ENCODE peak calls at places on chromosomes 5 and 9, in nine cellular contexts. One of them, this sample, is unnamed.

GRCh38 chr5:80153586-80154126 is 102.2 kb downstream of the SERINC5 start:
- DNase-seq in IMR-90: no peak
- DNase-seq in dorsolateral prefrontal cortex: peak
- DNase-seq in coronary artery: no peak
- DNase-seq in mammary epithelial cell: peak
- DNase-seq in HepG2: peak
- DNase-seq in foreskin fibroblast: no peak
- DNase-seq in CD4-positive, alpha-beta T cell: peak
- DNase-seq in lower leg skin: peak
- DNase-seq in this sample: no peak

GRCh38 chr5:8333977-8334376 is 465.0 kb downstream of the MTRR start:
- DNase-seq in IMR-90: no peak
- DNase-seq in dorsolateral prefrontal cortex: no peak
- DNase-seq in coronary artery: no peak
- DNase-seq in mammary epithelial cell: no peak
- DNase-seq in HepG2: no peak
- DNase-seq in foreskin fibroblast: no peak
- DNase-seq in CD4-positive, alpha-beta T cell: no peak
- DNase-seq in lower leg skin: no peak
- DNase-seq in this sample: no peak

GRCh38 chr9:129826344-129826743 is 2.4 kb upstream of the TOR1A start:
- DNase-seq in IMR-90: no peak
- DNase-seq in dorsolateral prefrontal cortex: no peak
- DNase-seq in coronary artery: no peak
- DNase-seq in mammary epithelial cell: no peak
- DNase-seq in HepG2: no peak
- DNase-seq in foreskin fibroblast: no peak
- DNase-seq in CD4-positive, alpha-beta T cell: no peak
- DNase-seq in lower leg skin: no peak
- DNase-seq in this sample: no peak

GRCh38 chr5:57009811-57010210 is 57.9 kb upstream of the MIER3 start:
- DNase-seq in IMR-90: no peak
- DNase-seq in dorsolateral prefrontal cortex: no peak
- DNase-seq in coronary artery: no peak
- DNase-seq in mammary epithelial cell: no peak
- DNase-seq in HepG2: no peak
- DNase-seq in foreskin fibroblast: no peak
- DNase-seq in CD4-positive, alpha-beta T cell: no peak
- DNase-seq in lower leg skin: no peak
- DNase-seq in this sample: no peak

GRCh38 chr5:135127604-135128240 is 93.7 kb upstream of the PITX1 start:
- DNase-seq in IMR-90: peak
- DNase-seq in dorsolateral prefrontal cortex: no peak
- DNase-seq in coronary artery: no peak
- DNase-seq in mammary epithelial cell: peak
- DNase-seq in HepG2: peak
- DNase-seq in foreskin fibroblast: peak
- DNase-seq in CD4-positive, alpha-beta T cell: no peak
- DNase-seq in lower leg skin: no peak
- DNase-seq in this sample: no peak

GRCh38 chr5:158609729-158610128 is 490.0 kb downstream of the EBF1 start:
- DNase-seq in IMR-90: no peak
- DNase-seq in dorsolateral prefrontal cortex: no peak
- DNase-seq in coronary artery: no peak
- DNase-seq in mammary epithelial cell: no peak
- DNase-seq in HepG2: no peak
- DNase-seq in foreskin fibroblast: peak
- DNase-seq in CD4-positive, alpha-beta T cell: no peak
- DNase-seq in lower leg skin: no peak
- DNase-seq in this sample: no peak

GRCh38 chr5:159422371-159422770 is 92.1 kb upstream of the IL12B start:
- DNase-seq in IMR-90: peak
- DNase-seq in dorsolateral prefrontal cortex: no peak
- DNase-seq in coronary artery: no peak
- DNase-seq in mammary epithelial cell: no peak
- DNase-seq in HepG2: no peak
- DNase-seq in foreskin fibroblast: no peak
- DNase-seq in CD4-positive, alpha-beta T cell: no peak
- DNase-seq in lower leg skin: no peak
- DNase-seq in this sample: no peak

GRCh38 chr5:105947461-105947860 is 1723.3 kb downstream of the EFNA5 start:
- DNase-seq in IMR-90: no peak
- DNase-seq in dorsolateral prefrontal cortex: no peak
- DNase-seq in coronary artery: no peak
- DNase-seq in mammary epithelial cell: no peak
- DNase-seq in HepG2: no peak
- DNase-seq in foreskin fibroblast: no peak
- DNase-seq in CD4-positive, alpha-beta T cell: no peak
- DNase-seq in lower leg skin: no peak
- DNase-seq in this sample: no peak

GRCh38 chr5:112685929-112686328 is 51.8 kb upstream of the APC start:
- DNase-seq in IMR-90: peak
- DNase-seq in dorsolateral prefrontal cortex: no peak
- DNase-seq in coronary artery: no peak
- DNase-seq in mammary epithelial cell: no peak
- DNase-seq in HepG2: no peak
- DNase-seq in foreskin fibroblast: no peak
- DNase-seq in CD4-positive, alpha-beta T cell: no peak
- DNase-seq in lower leg skin: no peak
- DNase-seq in this sample: no peak

GRCh38 chr9:134589748-134590147 is 51.9 kb upstream of the COL5A1 start:
- DNase-seq in IMR-90: no peak
- DNase-seq in dorsolateral prefrontal cortex: no peak
- DNase-seq in coronary artery: peak
- DNase-seq in mammary epithelial cell: no peak
- DNase-seq in HepG2: no peak
- DNase-seq in foreskin fibroblast: no peak
- DNase-seq in CD4-positive, alpha-beta T cell: no peak
- DNase-seq in lower leg skin: no peak
- DNase-seq in this sample: no peak

GRCh38 chr9:134585746-134586706 is 55.6 kb upstream of the COL5A1 start:
- DNase-seq in IMR-90: peak
- DNase-seq in dorsolateral prefrontal cortex: no peak
- DNase-seq in coronary artery: peak
- DNase-seq in mammary epithelial cell: peak
- DNase-seq in HepG2: no peak
- DNase-seq in foreskin fibroblast: peak
- DNase-seq in CD4-positive, alpha-beta T cell: no peak
- DNase-seq in lower leg skin: peak
- DNase-seq in this sample: no peak

GRCh38 chr9:134590240-134591081 is 51.1 kb upstream of the COL5A1 start:
- DNase-seq in IMR-90: no peak
- DNase-seq in dorsolateral prefrontal cortex: no peak
- DNase-seq in coronary artery: no peak
- DNase-seq in mammary epithelial cell: no peak
- DNase-seq in HepG2: peak
- DNase-seq in foreskin fibroblast: no peak
- DNase-seq in CD4-positive, alpha-beta T cell: no peak
- DNase-seq in lower leg skin: peak
- DNase-seq in this sample: no peak

DNA sequence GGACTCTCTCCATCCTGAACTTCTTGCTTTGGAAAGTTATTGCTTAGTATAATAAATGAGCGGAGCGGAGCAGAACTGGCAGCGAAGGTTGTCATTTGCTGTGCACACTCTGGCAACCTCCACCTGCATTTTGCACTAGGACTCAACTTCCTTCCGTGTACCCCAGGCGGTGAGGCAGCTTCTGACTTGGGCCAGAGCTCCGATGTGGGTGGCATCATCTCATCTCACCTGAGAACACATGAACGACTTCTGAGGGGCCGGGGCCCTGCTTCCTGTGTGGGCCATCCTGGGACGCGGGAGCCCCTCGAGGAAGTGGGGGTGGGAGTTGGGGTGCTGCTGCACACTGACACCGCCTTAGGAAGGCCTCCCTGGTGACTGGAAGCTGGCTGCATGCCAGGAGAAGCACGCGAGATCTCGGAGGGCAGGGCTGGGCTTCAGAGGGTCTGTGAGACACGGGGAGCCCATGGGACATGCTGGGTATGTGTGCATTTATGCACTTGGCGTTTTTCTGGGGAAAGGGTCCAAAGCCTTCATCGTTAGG is 56.5 kb upstream of the COL5A1 start:
- DNase-seq in IMR-90: no peak
- DNase-seq in dorsolateral prefrontal cortex: no peak
- DNase-seq in coronary artery: peak
- DNase-seq in mammary epithelial cell: no peak
- DNase-seq in HepG2: no peak
- DNase-seq in foreskin fibroblast: no peak
- DNase-seq in CD4-positive, alpha-beta T cell: no peak
- DNase-seq in lower leg skin: peak
- DNase-seq in this sample: no peak
- TF ChIP-seq CTCF in IMR-90: no peak
- TF ChIP-seq CTCF in dorsolateral prefrontal cortex: no peak
- TF ChIP-seq CTCF in coronary artery: no peak
- TF ChIP-seq CTCF in mammary epithelial cell: no peak
- TF ChIP-seq CTCF in HepG2: no peak
- TF ChIP-seq CTCF in foreskin fibroblast: no peak
- TF ChIP-seq CTCF in CD4-positive, alpha-beta T cell: no peak
- TF ChIP-seq CTCF in lower leg skin: no peak
- TF ChIP-seq CTCF in this sample: no peak

GRCh38 chr9:36416870-36417269 is 16.8 kb upstream of the RNF38 start:
- DNase-seq in IMR-90: no peak
- DNase-seq in dorsolateral prefrontal cortex: no peak
- DNase-seq in coronary artery: no peak
- DNase-seq in mammary epithelial cell: no peak
- DNase-seq in HepG2: no peak
- DNase-seq in foreskin fibroblast: no peak
- DNase-seq in CD4-positive, alpha-beta T cell: no peak
- DNase-seq in lower leg skin: peak
- DNase-seq in this sample: no peak

DNA sequence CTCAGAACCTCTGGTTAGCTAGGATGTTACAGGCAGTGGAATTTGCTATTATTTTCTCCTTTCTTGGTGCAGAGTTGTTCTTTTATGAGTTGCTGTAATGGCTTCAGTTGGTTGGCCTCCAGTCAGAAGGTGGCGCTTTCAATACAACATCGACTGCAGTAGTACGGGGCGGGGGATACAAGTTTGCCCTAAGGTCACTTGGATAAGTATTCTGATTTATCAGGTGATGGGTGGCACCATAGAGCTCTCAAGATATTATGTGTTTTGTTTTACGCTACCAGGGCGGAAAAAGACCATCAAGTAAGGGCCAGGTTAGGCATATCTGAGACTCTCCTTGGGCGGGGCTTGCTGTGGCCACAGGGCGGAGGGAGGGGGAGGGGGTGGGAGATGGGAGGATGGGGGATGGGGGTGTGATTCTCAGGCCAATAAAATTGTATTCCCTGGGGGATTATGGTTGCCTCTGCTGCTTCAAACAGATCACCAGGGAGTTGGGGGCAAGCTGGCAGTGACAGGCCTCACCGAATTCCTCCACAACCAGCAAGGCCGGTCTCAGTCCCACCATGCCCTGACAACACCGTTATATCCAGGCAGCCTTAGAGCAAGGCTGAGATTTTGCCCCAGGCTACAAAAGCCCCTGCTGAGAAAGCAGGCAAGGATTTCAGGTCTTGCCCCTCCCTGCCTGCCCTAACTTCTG is 15.9 kb upstream of the RNF38 start:
- DNase-seq in IMR-90: no peak
- DNase-seq in dorsolateral prefrontal cortex: no peak
- DNase-seq in coronary artery: no peak
- DNase-seq in mammary epithelial cell: no peak
- DNase-seq in HepG2: no peak
- DNase-seq in foreskin fibroblast: no peak
- DNase-seq in CD4-positive, alpha-beta T cell: no peak
- DNase-seq in lower leg skin: no peak
- DNase-seq in this sample: no peak
- TF ChIP-seq CTCF in IMR-90: no peak
- TF ChIP-seq CTCF in dorsolateral prefrontal cortex: no peak
- TF ChIP-seq CTCF in coronary artery: no peak
- TF ChIP-seq CTCF in mammary epithelial cell: no peak
- TF ChIP-seq CTCF in HepG2: peak
- TF ChIP-seq CTCF in foreskin fibroblast: no peak
- TF ChIP-seq CTCF in CD4-positive, alpha-beta T cell: no peak
- TF ChIP-seq CTCF in lower leg skin: no peak
- TF ChIP-seq CTCF in this sample: no peak

GRCh38 chr5:13991365-13991764 is 46.9 kb upstream of the DNAH5 start:
- DNase-seq in IMR-90: no peak
- DNase-seq in dorsolateral prefrontal cortex: no peak
- DNase-seq in coronary artery: no peak
- DNase-seq in mammary epithelial cell: no peak
- DNase-seq in HepG2: no peak
- DNase-seq in foreskin fibroblast: no peak
- DNase-seq in CD4-positive, alpha-beta T cell: no peak
- DNase-seq in lower leg skin: no peak
- DNase-seq in this sample: no peak
- TF ChIP-seq CTCF in IMR-90: no peak
- TF ChIP-seq CTCF in dorsolateral prefrontal cortex: no peak
- TF ChIP-seq CTCF in coronary artery: no peak
- TF ChIP-seq CTCF in mammary epithelial cell: no peak
- TF ChIP-seq CTCF in HepG2: no peak
- TF ChIP-seq CTCF in foreskin fibroblast: no peak
- TF ChIP-seq CTCF in CD4-positive, alpha-beta T cell: no peak
- TF ChIP-seq CTCF in lower leg skin: no peak
- TF ChIP-seq CTCF in this sample: no peak

GRCh38 chr9:113590389-113590788 is 126.9 kb downstream of the RGS3 start:
- DNase-seq in IMR-90: no peak
- DNase-seq in dorsolateral prefrontal cortex: no peak
- DNase-seq in coronary artery: no peak
- DNase-seq in mammary epithelial cell: no peak
- DNase-seq in HepG2: no peak
- DNase-seq in foreskin fibroblast: no peak
- DNase-seq in CD4-positive, alpha-beta T cell: no peak
- DNase-seq in lower leg skin: no peak
- DNase-seq in this sample: peak

GRCh38 chr9:113589407-113589806 is 125.9 kb downstream of the RGS3 start:
- DNase-seq in IMR-90: no peak
- DNase-seq in dorsolateral prefrontal cortex: no peak
- DNase-seq in coronary artery: no peak
- DNase-seq in mammary epithelial cell: no peak
- DNase-seq in HepG2: no peak
- DNase-seq in foreskin fibroblast: no peak
- DNase-seq in CD4-positive, alpha-beta T cell: no peak
- DNase-seq in lower leg skin: no peak
- DNase-seq in this sample: peak

GRCh38 chr9:113588936-113589335 is 125.4 kb downstream of the RGS3 start:
- DNase-seq in IMR-90: no peak
- DNase-seq in dorsolateral prefrontal cortex: no peak
- DNase-seq in coronary artery: no peak
- DNase-seq in mammary epithelial cell: no peak
- DNase-seq in HepG2: no peak
- DNase-seq in foreskin fibroblast: no peak
- DNase-seq in CD4-positive, alpha-beta T cell: no peak
- DNase-seq in lower leg skin: no peak
- DNase-seq in this sample: peak

GRCh38 chr9:113590991-113591898 is 127.7 kb downstream of the RGS3 start:
- DNase-seq in IMR-90: peak
- DNase-seq in dorsolateral prefrontal cortex: peak
- DNase-seq in coronary artery: no peak
- DNase-seq in mammary epithelial cell: peak
- DNase-seq in HepG2: peak
- DNase-seq in foreskin fibroblast: peak
- DNase-seq in CD4-positive, alpha-beta T cell: no peak
- DNase-seq in lower leg skin: peak
- DNase-seq in this sample: peak

DNA sequence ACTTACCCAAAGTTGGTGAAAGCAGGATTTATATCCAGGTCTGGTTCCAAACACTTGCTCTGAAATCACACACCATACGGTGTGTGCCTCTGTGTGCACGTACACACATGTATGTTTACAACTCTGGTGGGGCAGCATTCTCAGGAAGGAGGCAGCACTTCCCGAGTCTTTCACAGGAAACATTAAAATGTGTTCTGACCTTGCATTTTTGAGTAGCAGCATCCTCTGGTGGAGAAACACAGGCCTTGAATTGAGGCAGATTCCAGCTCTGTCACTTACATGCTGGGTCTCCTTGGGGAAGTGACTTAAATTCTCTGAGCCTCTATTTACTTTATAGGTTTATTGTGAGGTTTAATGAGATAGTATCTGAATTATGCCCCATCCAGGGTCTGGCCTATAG is 126.4 kb downstream of the RGS3 start:
- DNase-seq in IMR-90: peak
- DNase-seq in dorsolateral prefrontal cortex: no peak
- DNase-seq in coronary artery: no peak
- DNase-seq in mammary epithelial cell: no peak
- DNase-seq in HepG2: peak
- DNase-seq in foreskin fibroblast: peak
- DNase-seq in CD4-positive, alpha-beta T cell: no peak
- DNase-seq in lower leg skin: no peak
- DNase-seq in this sample: no peak
- TF ChIP-seq CTCF in IMR-90: peak
- TF ChIP-seq CTCF in dorsolateral prefrontal cortex: peak
- TF ChIP-seq CTCF in coronary artery: peak
- TF ChIP-seq CTCF in mammary epithelial cell: peak
- TF ChIP-seq CTCF in HepG2: peak
- TF ChIP-seq CTCF in foreskin fibroblast: peak
- TF ChIP-seq CTCF in CD4-positive, alpha-beta T cell: peak
- TF ChIP-seq CTCF in lower leg skin: no peak
- TF ChIP-seq CTCF in this sample: peak

This sample was measured in CD14-positive monocyte.